ENCODE peak calls at places on chromosomes 13 and 19, in eight cellular contexts. J is AG09319, W is breast epithelium, X is GM13976, O is MCF 10A, A is aorta, V is NCI-H774, I is left ventricle myocardium inferior. R is an unnamed sample.

GRCh38 chr13:80386592-80386991 is 45.7 kb upstream of the SPRY2 start:
- DNase-seq in J (no peak), W (no peak), X (no peak), O (no peak), A (no peak), V (no peak), I (no peak), R (no peak)

GRCh38 chr13:27967203-27967735 is 1.8 kb downstream of the CDX2 start:
- DNase-seq in J (no peak), W (no peak), X (peak), O (no peak), A (no peak), V (no peak), I (no peak), R (no peak)

GRCh38 chr19:9128171-9128570 is 1.4 kb upstream of the OR7G3 start:
- DNase-seq in J (no peak), W (no peak), X (no peak), O (peak), A (no peak), V (no peak), I (no peak), R (no peak)

GRCh38 chr13:19618925-19619324 is 14.5 kb upstream of the MPHOSPH8 start:
- DNase-seq in J (no peak), W (no peak), X (peak), O (peak), A (no peak), V (no peak), I (no peak), R (no peak)

GRCh38 chr19:49817964-49818690 is at the start of gene MED25:
- DNase-seq in J (peak), W (peak), X (peak), O (peak), A (peak), V (peak), I (peak), R (peak)

GRCh38 chr19:15862444-15862843 is 35.4 kb downstream of the CYP4F2 start:
- DNase-seq in J (no peak), W (no peak), X (no peak), O (no peak), A (no peak), V (no peak), I (no peak), R (no peak)

GRCh38 chr13:28494861-28495585 is at the start of gene FLT1:
- DNase-seq in J (no peak), W (no peak), X (peak), O (no peak), A (peak), V (no peak), I (peak), R (peak)

GRCh38 chr13:106105153-106105552 is 430.3 kb downstream of the EFNB2 start:
- DNase-seq in J (no peak), W (no peak), X (no peak), O (peak), A (no peak), V (no peak), I (no peak), R (no peak)

GRCh38 chr19:13920940-13921744 is 15.1 kb downstream of the CC2D1A start:
- DNase-seq in J (no peak), W (no peak), X (peak), O (peak), A (no peak), V (no peak), I (no peak), R (peak)

GRCh38 chr13:91270031-91270430 is 77.5 kb upstream of the MIR17HG start:
- DNase-seq in J (no peak), W (no peak), X (no peak), O (no peak), A (no peak), V (no peak), I (no peak), R (no peak)

GRCh38 chr13:21304256-21304655 is 127.8 kb downstream of the MRPL57 start:
- DNase-seq in J (no peak), W (no peak), X (no peak), O (no peak), A (no peak), V (no peak), I (no peak), R (no peak)

GRCh38 chr13:67183151-67183550 is 47.0 kb downstream of the PCDH9 start:
- DNase-seq in J (no peak), W (no peak), X (no peak), O (no peak), A (no peak), V (no peak), I (no peak), R (no peak)

GRCh38 chr13:40123962-40124647 is 468.6 kb downstream of the COG6 start:
- DNase-seq in J (no peak), W (no peak), X (no peak), O (no peak), A (no peak), V (no peak), I (no peak), R (no peak)

GRCh38 chr13:32938907-32939306 is 77.3 kb upstream of the KL start:
- DNase-seq in J (no peak), W (no peak), X (no peak), O (peak), A (no peak), V (no peak), I (no peak), R (no peak)

GRCh38 chr19:18294467-18294864 is 13.0 kb upstream of the JUND start:
- DNase-seq in J (no peak), W (no peak), X (peak), O (no peak), A (peak), V (no peak), I (no peak), R (peak)